ENCODE peak calls at places on chromosomes 5 and 9, in six cellular contexts. J is heart right ventricle, R is left colon, X is H7, Q is GM20000, V is T47D. W is an unnamed sample.

GRCh38 chr5:29015523-29015922 is 1977.1 kb upstream of the CDH9 start:
- DNase-seq in J (no peak), R (no peak), X (no peak), Q (no peak), V (no peak), W (no peak)

GRCh38 chr9:32550046-32550608 is 2.0 kb upstream of the SMIM27 start:
- DNase-seq in J (no peak), R (no peak), X (peak), Q (no peak), V (no peak), W (no peak)

GRCh38 chr5:37553720-37554402 is 174.7 kb downstream of the WDR70 start:
- DNase-seq in J (no peak), R (peak), X (no peak), Q (no peak), V (no peak), W (no peak)

GRCh38 chr5:135484563-135485157 is 32.5 kb upstream of the TIFAB start:
- DNase-seq in J (no peak), R (no peak), X (no peak), Q (no peak), V (no peak), W (no peak)

GRCh38 chr9:14245901-14246525 is 67.9 kb downstream of the NFIB start:
- DNase-seq in J (no peak), R (no peak), X (no peak), Q (no peak), V (no peak), W (no peak)

GRCh38 chr5:52898961-52899680 is 90.0 kb upstream of the ITGA2 start:
- DNase-seq in J (no peak), R (no peak), X (no peak), Q (no peak), V (no peak), W (no peak)

GRCh38 chr5:95178046-95178651 is 106.7 kb downstream of the MCTP1 start:
- DNase-seq in J (no peak), R (no peak), X (peak), Q (no peak), V (no peak), W (peak)

GRCh38 chr5:179250561-179251225 is 94.6 kb downstream of the ADAMTS2 start:
- DNase-seq in J (no peak), R (no peak), X (no peak), Q (no peak), V (no peak), W (no peak)

GRCh38 chr9:129458155-129458661 is 162.7 kb downstream of the C9orf50 start:
- DNase-seq in J (peak), R (peak), X (no peak), Q (peak), V (no peak), W (no peak)

GRCh38 chr9:76456202-76456926 is 2.6 kb upstream of the GCNT1 start:
- DNase-seq in J (no peak), R (peak), X (peak), Q (peak), V (no peak), W (peak)

GRCh38 chr5:14491505-14491904 is 90.1 kb upstream of the OTULINL start:
- DNase-seq in J (no peak), R (no peak), X (no peak), Q (no peak), V (no peak), W (no peak)

GRCh38 chr5:149212203-149212951 is 59.3 kb upstream of the AFAP1L1 start:
- DNase-seq in J (no peak), R (no peak), X (no peak), Q (no peak), V (no peak), W (no peak)

GRCh38 chr9:91207889-91208651 is 153.6 kb downstream of the AUH start:
- DNase-seq in J (no peak), R (no peak), X (no peak), Q (peak), V (no peak), W (no peak)

GRCh38 chr5:122565331-122565730 is 209.5 kb upstream of the SNX2 start:
- DNase-seq in J (no peak), R (no peak), X (no peak), Q (no peak), V (no peak), W (no peak)

GRCh38 chr9:78871452-78872331 is 574.8 kb downstream of the PSAT1 start:
- DNase-seq in J (no peak), R (no peak), X (no peak), Q (no peak), V (no peak), W (no peak)

GRCh38 chr9:77980622-77981021 is 51.0 kb downstream of the GNAQ start:
- DNase-seq in J (no peak), R (no peak), X (no peak), Q (no peak), V (no peak), W (no peak)

GRCh38 chr9:136725612-136726011 is 13.2 kb downstream of the DIPK1B start:
- DNase-seq in J (no peak), R (no peak), X (no peak), Q (no peak), V (no peak), W (no peak)

GRCh38 chr9:95724253-95724991 is 151.1 kb upstream of the ERCC6L2 start:
- DNase-seq in J (no peak), R (no peak), X (no peak), Q (peak), V (no peak), W (no peak)

GRCh38 chr5:5492087-5492933 is 69.8 kb downstream of the ICE1 start:
- DNase-seq in J (peak), R (no peak), X (peak), Q (peak), V (peak), W (peak)

W was measured in iPS-NIHi11.